ENCODE peak calls at places on chromosomes 11 and 22, in nine cellular contexts. Z is choroid plexus epithelial cell; Q is keratinocyte; P is T-helper 9 cell; U is K562; A is transverse colon; T is left cardiac atrium; N is stimulated activated naive CD8-positive, alpha-beta T cell treated with anti-CD3 and anti-CD28 coated beads, Interleukin-15, amount 100 ng/mL, for 72 hours; I is astrocyte of the hippocampus. E is an unnamed sample.

GRCh38 chr22:19772673-19773469 is 12.3 kb downstream of the TBX1 start:
- DNase-seq in I (no peak), Z (no peak), U (peak; percentile 69), N (no peak), P (no peak), T (peak; percentile 28), Q (no peak), A (no peak), E (no peak)

GRCh38 chr11:126339073-126339865 is 16.2 kb upstream of the ST3GAL4 start:
- DNase-seq in Q (no peak), Z (no peak), P (no peak), U (no peak), I (peak; percentile 27), A (no peak), N (no peak), T (no peak), E (no peak)

GRCh38 chr11:1202776-1203504 is 19.9 kb upstream of the MUC5B start:
- DNase-seq in I (peak; percentile 73), T (peak; percentile 60), P (peak; percentile 59), Q (no peak), A (peak; percentile 69), U (peak; percentile 91), Z (peak; percentile 51), N (peak; percentile 69), E (no peak)

GRCh38 chr11:71937826-71938225 is 9.0 kb downstream of the RNF121 start:
- DNase-seq in P (no peak), I (no peak), T (no peak), U (no peak), N (no peak), A (no peak), Z (no peak), Q (no peak), E (no peak)

GRCh38 chr22:20584872-20585639 is 77.6 kb downstream of the MED15 start:
- DNase-seq in Z (no peak), Q (no peak), T (no peak), I (peak; percentile 69), P (no peak), A (no peak), U (no peak), N (no peak), E (no peak)

GRCh38 chr11:101255036-101255435 is 125.4 kb upstream of the PGR start:
- DNase-seq in N (no peak), Z (no peak), A (no peak), P (no peak), Q (no peak), I (no peak), U (no peak), T (no peak), E (no peak)

GRCh38 chr11:107567739-107568335 is 2.3 kb upstream of the ALKBH8 start:
- DNase-seq in N (no peak), T (no peak), I (no peak), A (no peak), Q (no peak), Z (no peak), U (no peak), P (no peak), E (no peak)

GRCh38 chr22:49540084-49540483 is 287.6 kb downstream of the BRD1 start:
- DNase-seq in I (no peak), Z (no peak), U (no peak), P (no peak), Q (no peak), N (no peak), T (no peak), A (no peak), E (no peak)

GRCh38 chr11:120894207-120894989 is 129.5 kb upstream of the TBCEL start:
- DNase-seq in A (no peak), U (no peak), Q (no peak), Z (no peak), I (no peak), T (no peak), N (no peak), P (no peak), E (no peak)